ENCODE peak calls at places on chromosomes 1 and 21, in five cellular contexts. W is CD8-positive, alpha-beta T cell; S is cardiac muscle cell; F is PC-3; G is brain microvascular endothelial cell. D is an unnamed sample. For H3K27me3, the result is how much of the 10 kb centered on the place peaks cover.

GRCh38 chr1:198657550-198658064 is 18.8 kb downstream of the PTPRC start:
- DNase-seq in W (no peak), S (no peak), F (peak), G (peak), D (peak)

GRCh38 chr1:29306471-29307140 is 70.3 kb downstream of the PTPRU start:
- DNase-seq in F (no peak), G (no peak), S (no peak), W (no peak), D (no peak)

GRCh38 chr1:34870395-34870794 is 10.8 kb upstream of the SMIM12 start:
- DNase-seq in F (no peak), S (no peak), G (no peak), W (no peak), D (no peak)

GRCh38 chr1:218705911-218706893 is 361.1 kb downstream of the TGFB2 start:
- DNase-seq in F (peak), W (no peak), S (no peak), G (peak), D (peak)

GRCh38 chr1:178282949-178283367 is 189.1 kb downstream of the RASAL2 start:
- DNase-seq in W (no peak), F (peak), G (no peak), S (peak), D (peak)

GRCh38 chr1:162019006-162019405 is 4.7 kb downstream of the OLFML2B start:
- DNase-seq in G (peak), S (no peak), W (no peak), F (peak), D (peak)

GRCh38 chr1:66951513-66951912 is 26.7 kb downstream of the MIER1 start:
- DNase-seq in G (peak), W (no peak), F (no peak), S (no peak), D (peak)

GRCh38 chr1:209768354-209768774 is 12.5 kb downstream of the TRAF3IP3 start:
- DNase-seq in G (no peak), W (peak), F (no peak), S (no peak), D (no peak)

GRCh38 chr21:15732290-15732995 is 2.7 kb downstream of the USP25 start:
- DNase-seq in F (peak), S (no peak), G (no peak), W (no peak), D (peak)

GRCh38 chr1:121538943-121539575 is 354.3 kb downstream of the SRGAP2C start:
- DNase-seq in G (no peak), F (no peak), W (no peak), S (no peak), D (peak)

GRCh38 chr1:29388884-29389283 is 152.6 kb downstream of the PTPRU start:
- DNase-seq in S (no peak), W (no peak), F (no peak), G (no peak), D (no peak)

GRCh38 chr21:35204125-35204524 is 155.0 kb upstream of the RUNX1 start:
- DNase-seq in G (no peak), S (no peak), W (no peak), F (no peak), D (no peak)

GRCh38 chr1:25062621-25063255 is 132.7 kb upstream of the RUNX3 start:
- DNase-seq in S (no peak), W (no peak), F (no peak), G (no peak), D (no peak)

GRCh38 chr1:26405281-26405915 is 5.2 kb upstream of the LIN28A start:
- DNase-seq in S (no peak), G (peak), F (peak), W (no peak), D (peak)

GRCh38 chr1:228405979-228406265 is 713 bp downstream of the TRIM11 start:
- DNase-seq in G (no peak), W (no peak), S (no peak), F (no peak), D (no peak)

GRCh38 chr1:156627313-156627880 is 8.2 kb downstream of the HAPLN2 start:
- DNase-seq in F (peak), S (peak), G (peak), W (no peak), D (peak)

GRCh38 chr1:6891781-6892579 is 106.7 kb downstream of the CAMTA1 start:
- DNase-seq in W (no peak), S (no peak), G (peak), F (peak), D (no peak)

GRCh38 chr1:153549741-153550397 is 811 bp upstream of the S100A3 start:
- DNase-seq in W (no peak), G (no peak), S (no peak), F (no peak), D (no peak)

DNA sequence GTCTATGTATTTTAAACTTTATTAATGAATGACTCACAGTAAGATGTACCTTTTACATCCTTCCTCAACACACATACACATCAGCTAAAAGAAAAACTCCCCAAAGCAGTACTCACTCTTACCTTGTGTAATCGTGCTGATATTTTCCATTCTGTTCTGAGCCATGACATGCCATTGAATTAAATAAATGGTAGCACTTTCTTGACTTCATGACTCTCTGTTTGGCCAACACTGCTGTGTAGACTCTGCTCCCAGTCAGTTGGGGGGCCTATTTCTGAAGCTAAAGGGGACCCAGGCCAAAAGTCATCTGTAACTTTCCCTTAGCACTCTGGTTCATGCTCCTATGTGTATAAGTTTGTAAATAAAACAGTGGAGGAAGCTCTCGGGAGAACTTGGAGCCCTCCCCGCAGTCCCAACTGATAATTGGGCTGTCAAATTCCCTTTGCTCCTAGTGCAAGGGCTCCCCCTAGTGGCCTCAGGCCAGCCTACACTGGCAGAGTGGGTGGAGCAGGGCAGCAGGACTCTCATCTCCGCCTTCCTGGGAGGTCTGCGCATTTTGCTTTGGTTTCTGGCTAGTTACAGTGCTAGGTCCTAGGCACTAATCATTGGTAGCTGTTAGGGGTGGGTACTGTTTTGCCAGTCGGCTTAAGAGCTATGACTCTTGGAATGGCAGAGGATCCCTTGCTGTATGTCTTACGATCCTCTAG is 1.7 kb upstream of the FYB2 start:
- DNase-seq in S (peak), W (peak), G (peak), F (peak), D (peak)
- TF ChIP-seq CTCF in S (peak), W (peak), G (peak), F (peak), D (peak)

DNA sequence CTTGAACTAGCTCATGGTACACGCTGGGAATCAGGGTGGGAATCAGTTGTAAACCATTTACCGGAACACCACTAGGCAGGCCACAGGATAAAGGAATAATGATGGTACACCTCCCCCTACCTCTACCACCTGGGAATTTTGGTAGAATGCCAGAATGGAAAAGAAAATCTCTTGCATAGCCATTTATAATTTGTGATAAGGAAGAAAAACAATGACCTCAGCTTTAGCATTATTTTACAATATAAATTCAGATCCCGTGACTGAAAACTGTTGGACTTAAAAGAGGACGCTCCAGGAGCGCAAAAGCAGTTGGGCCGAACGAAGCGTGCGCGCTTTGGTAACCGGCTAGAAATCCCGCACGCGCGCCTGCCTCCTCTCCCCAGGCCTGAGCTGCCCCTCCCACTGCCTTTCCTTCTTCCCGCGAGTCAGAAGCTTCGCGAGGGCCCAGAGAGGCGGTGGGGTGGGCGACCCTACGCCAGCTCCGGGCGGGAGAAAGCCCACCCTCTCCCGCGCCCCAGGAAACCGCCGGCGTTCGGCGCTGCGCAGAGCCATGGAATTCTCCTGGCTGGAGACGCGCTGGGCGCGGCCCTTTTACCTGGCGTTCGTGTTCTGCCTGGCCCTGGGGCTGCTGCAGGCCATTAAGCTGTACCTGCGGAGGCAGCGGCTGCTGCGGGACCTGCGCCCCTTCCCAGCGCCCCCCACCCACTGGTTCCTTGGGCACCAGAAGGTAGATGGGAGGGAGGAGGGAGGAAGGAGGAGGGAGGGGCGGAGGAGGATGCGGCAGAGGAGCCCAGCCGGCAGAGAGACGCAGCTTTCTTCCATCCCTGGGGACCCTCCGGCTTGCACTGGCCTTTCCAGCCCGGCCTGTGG is at the start of gene CYP4X1:
- DNase-seq in S (peak), W (no peak), G (no peak), F (no peak), D (no peak)
- H3K4me3 ChIP-seq in S (peak), W (no peak), G (peak), F (peak), D (peak)

DNA sequence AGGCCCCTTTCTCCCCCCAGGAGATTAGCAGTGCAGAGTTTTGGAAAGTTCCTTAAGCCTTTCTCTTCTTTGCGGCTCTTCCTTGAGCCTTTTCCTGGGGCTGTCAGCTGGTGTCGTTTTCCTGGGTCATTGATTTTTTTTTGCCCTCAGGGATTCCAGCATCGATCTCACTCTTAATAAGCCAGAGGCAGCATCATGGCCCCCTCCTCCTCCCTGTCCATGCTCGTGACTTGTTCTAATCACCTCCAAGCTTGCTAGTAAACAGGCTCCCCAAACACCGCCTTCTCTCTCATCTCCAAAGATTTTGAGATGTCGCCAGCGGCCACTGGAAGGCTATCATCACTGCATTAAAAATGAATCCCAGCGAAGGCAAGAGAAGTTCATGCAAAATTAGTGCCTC is 2.9 kb downstream of the EVA1C start:
- DNase-seq in G (no peak), W (no peak), F (no peak), S (no peak), D (no peak)
- H3K27me3 ChIP-seq in G (under half), W (under half), F (under half), S (half or more), D (under half)

DNA sequence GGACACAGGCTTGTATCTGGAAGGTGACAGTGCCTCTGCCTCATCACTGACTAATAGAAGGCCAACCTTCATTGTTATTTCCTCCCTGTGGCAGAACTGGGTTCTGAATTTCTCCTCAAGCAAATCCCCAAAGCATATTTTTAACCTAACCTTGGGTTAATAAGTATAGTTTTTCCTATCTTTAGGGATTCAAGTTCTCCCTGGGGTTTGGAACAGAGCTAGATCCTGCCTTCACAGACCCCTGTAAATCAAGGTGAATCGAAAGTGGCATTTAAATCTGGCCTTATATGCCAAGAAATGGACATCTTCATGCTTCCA is 4.4 kb upstream of the CHI3L2 start:
- DNase-seq in S (no peak), W (no peak), F (no peak), G (no peak), D (no peak)
- TF ChIP-seq CTCF in S (no peak), W (peak), F (no peak), G (no peak), D (no peak)

DNA sequence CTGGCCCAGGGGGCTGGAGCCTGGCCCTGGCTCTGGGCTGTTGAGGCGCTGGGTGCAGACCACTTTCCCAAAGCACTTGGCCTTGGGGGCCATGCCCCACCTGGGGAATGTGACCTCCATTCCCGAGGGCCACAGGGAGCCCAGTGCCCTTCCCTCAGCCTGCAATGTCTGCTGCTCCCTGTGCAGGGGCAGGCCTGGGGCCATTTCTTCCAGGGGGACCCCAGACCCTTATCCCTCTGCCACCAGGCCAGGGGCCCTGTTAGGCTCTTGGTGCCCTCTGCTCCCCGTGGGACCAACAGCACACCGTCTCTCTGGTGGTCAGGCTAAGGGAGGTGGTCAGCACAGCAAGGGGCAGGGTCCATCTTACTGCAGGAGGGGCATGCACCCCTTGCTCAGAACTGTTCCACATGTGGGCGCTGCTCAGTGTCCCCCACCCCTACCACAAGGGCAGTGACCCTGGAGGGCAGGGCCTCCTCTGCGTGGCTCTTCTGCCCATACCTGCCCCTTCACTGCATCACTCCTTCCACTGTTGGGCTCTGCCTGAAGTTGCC is 1.1 kb upstream of the TMEM52 start:
- DNase-seq in F (no peak), G (no peak), W (no peak), S (no peak), D (no peak)
- H3K4me3 ChIP-seq in F (peak), G (no peak), W (no peak), S (no peak), D (peak)

GRCh38 chr1:39737546-39738169 is 1.0 kb upstream of the PPIE start:
- DNase-seq in W (no peak), G (peak), F (peak), S (no peak), D (no peak)
- H3K27me3 ChIP-seq in W (under half), G (under half), F (under half), S (half or more), D (under half)

GRCh38 chr1:47333578-47333921 is at the start of gene CMPK1:
- DNase-seq in S (peak), F (peak), G (peak), W (peak), D (peak)
- TF ChIP-seq CTCF in S (peak), F (peak), G (peak), W (no peak), D (peak)

GRCh38 chr1:22250724-22251123 is 107.8 kb upstream of the WNT4 start:
- DNase-seq in W (no peak), S (no peak), F (peak), G (no peak), D (no peak)
- H3K4me3 ChIP-seq in W (no peak), S (no peak), F (no peak), G (no peak), D (no peak)

DNA sequence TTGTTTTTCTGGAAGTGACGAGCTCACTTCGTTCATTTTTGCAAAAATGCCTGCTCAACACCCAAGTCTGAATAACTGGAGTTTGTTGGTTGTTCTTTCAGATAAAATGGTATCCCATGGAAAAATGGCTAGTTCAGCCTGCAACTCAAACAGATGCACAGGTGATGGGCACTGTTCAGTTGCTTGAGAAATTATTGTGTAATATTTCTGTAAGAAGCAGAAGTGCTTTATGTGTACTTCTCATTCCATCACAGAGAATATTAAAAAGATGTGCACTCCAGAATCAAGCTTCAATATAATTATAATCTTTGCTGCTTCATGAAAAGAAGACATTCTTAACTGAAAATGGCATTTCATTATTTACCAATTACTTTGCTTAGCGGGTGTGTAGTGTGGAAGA is 9.1 kb downstream of the SYT2 start:
- DNase-seq in W (no peak), S (no peak), G (no peak), F (no peak), D (no peak)
- H3K27me3 ChIP-seq in W (under half), S (under half), G (under half), F (under half), D (under half)

GRCh38 chr1:18635833-18636671 is 5.4 kb downstream of the PAX7 start:
- DNase-seq in S (peak), G (no peak), W (no peak), F (peak), D (peak)

GRCh38 chr1:18635070-18635577 is 4.5 kb downstream of the PAX7 start:
- DNase-seq in S (no peak), F (no peak), G (no peak), W (no peak), D (no peak)

GRCh38 chr1:18637962-18638817 is 7.5 kb downstream of the PAX7 start:
- DNase-seq in W (no peak), F (no peak), S (no peak), G (no peak), D (no peak)

GRCh38 chr1:18637553-18637960 is 6.9 kb downstream of the PAX7 start:
- DNase-seq in S (no peak), F (no peak), W (no peak), G (no peak), D (no peak)

DNA sequence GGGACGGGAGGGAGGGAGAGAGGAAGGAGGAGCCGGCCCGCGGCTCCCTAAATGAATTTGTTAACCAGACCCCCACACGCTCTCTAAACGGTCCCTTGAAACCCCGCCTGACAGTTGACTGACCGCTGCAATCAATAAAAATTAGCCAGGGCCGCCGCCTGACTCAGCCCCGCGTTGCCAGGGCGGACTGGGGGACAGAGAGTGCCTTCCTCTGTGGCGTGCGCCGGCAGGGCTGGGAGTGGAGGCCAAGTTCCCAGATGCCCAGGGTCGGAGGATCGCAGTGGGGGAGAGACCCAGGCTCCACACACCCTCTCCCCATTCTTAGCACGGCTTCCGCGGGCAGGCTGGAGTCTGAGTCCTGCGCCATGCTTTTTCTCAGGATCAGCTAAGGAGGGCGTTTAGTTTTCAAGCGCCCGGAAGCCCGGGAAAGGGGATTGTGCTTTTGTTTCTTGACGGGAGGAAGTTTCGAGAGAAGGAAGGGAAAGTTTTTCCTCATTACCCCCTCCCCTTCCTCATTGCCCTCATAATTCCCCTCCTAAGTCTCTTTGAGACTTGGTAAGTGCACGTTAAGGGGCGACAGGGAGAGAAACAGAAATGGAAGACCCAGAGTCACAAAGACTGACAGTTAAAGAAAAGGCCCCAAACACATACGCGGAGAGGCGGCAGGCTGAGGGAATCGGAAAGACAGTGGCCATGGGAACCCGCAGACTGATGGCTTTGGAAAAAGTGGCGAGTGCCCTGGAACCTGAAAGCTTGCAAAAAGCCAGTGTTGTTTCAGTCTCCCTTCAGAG is 6.3 kb downstream of the PAX7 start:
- DNase-seq in S (no peak), G (no peak), W (no peak), F (no peak), D (no peak)
- TF ChIP-seq CTCF in S (no peak), G (no peak), W (no peak), F (no peak), D (no peak)